ENCODE peak calls at places on chromosomes 2 and 18, in ten cellular contexts. A is fibroblast of pulmonary artery; K is activated naive CD8-positive, alpha-beta T cell treated with anti-CD3 and anti-CD28 coated beads, Interleukin-2, amount 10 ng/mL, durations not matched to agents 7 days and 5 days; N is right cardiac atrium; G is GM12864; V is mucosa of gallbladder; F is T-helper 2 cell; J is GM12865; S is H54; D is adrenal gland. Z is an unnamed sample.
A peak's percentile ranks its signal among the peaks of the same experiment; 100 is the strongest.

GRCh38 chr2:230695551-230695950 is 17.1 kb upstream of the CAB39 start:
- DNase-seq in A (no peak), K (no peak), N (no peak), G (no peak), V (no peak), F (no peak), J (no peak), S (no peak), D (no peak), Z (no peak)

GRCh38 chr18:48902023-48902855 is 48.5 kb downstream of the SMAD7 start:
- DNase-seq in A (peak; percentile 95), K (peak; percentile 23), N (peak; percentile 97), G (no peak), V (peak; percentile 85), F (no peak), J (no peak), S (peak; percentile 76), D (peak; percentile 97), Z (no peak)

GRCh38 chr18:49020129-49020528 is 69.4 kb upstream of the SMAD7 start:
- DNase-seq in A (no peak), K (peak; percentile 35), N (no peak), G (no peak), V (no peak), F (no peak), J (no peak), S (no peak), D (no peak), Z (no peak)

GRCh38 chr2:42819160-42819559 is 26.8 kb upstream of the HAAO start:
- DNase-seq in A (no peak), K (no peak), N (no peak), G (no peak), V (no peak), F (no peak), J (no peak), S (no peak), D (no peak), Z (peak; percentile 39)

GRCh38 chr2:216665240-216665639 is 30.1 kb downstream of the IGFBP5 start:
- DNase-seq in A (peak; percentile 58), K (no peak), N (no peak), G (no peak), V (peak; percentile 64), F (no peak), J (no peak), S (no peak), D (peak; percentile 66), Z (no peak)

GRCh38 chr2:44616616-44617266 is 255.0 kb downstream of the CAMKMT start:
- DNase-seq in A (no peak), K (no peak), N (no peak), G (peak; percentile 30), V (no peak), F (peak; percentile 78), J (peak; percentile 68), S (no peak), D (no peak), Z (no peak)

GRCh38 chr2:20524412-20525040 is 77.7 kb downstream of the RHOB start:
- DNase-seq in A (peak; percentile 51), K (no peak), N (peak; percentile 70), G (peak; percentile 41), V (no peak), F (no peak), J (peak; percentile 83), S (no peak), D (peak; percentile 32), Z (peak; percentile 98)

GRCh38 chr2:189168876-189169499 is 10.6 kb downstream of the COL5A2 start:
- DNase-seq in A (no peak), K (no peak), N (no peak), G (no peak), V (no peak), F (no peak), J (no peak), S (no peak), D (no peak), Z (no peak)

GRCh38 chr2:106137944-106138903 is 55.9 kb downstream of the UXS1 start:
- DNase-seq in A (no peak), K (no peak), N (no peak), G (no peak), V (no peak), F (peak; percentile 53), J (peak; percentile 51), S (no peak), D (no peak), Z (no peak)

GRCh38 chr2:10654069-10654468 is 35.7 kb downstream of the NOL10 start:
- DNase-seq in A (peak; percentile 13), K (no peak), N (no peak), G (peak; percentile 13), V (no peak), F (peak; percentile 92), J (no peak), S (no peak), D (no peak), Z (peak; percentile 26)

GRCh38 chr2:29117636-29118303 is 2.6 kb downstream of the CLIP4 start:
- DNase-seq in A (peak; percentile 67), K (no peak), N (no peak), G (no peak), V (no peak), F (no peak), J (no peak), S (peak; percentile 75), D (no peak), Z (no peak)

GRCh38 chr2:120204945-120205670 is 18.1 kb downstream of the TMEM185B start:
- DNase-seq in A (no peak), K (no peak), N (no peak), G (no peak), V (no peak), F (no peak), J (no peak), S (no peak), D (no peak), Z (no peak)

GRCh38 chr18:58993260-58993659 is 128.6 kb downstream of the ZNF532 start:
- DNase-seq in A (peak; percentile 96), K (no peak), N (no peak), G (no peak), V (no peak), F (no peak), J (no peak), S (no peak), D (no peak), Z (no peak)

GRCh38 chr2:102950547-102950946 is 188.7 kb downstream of the TMEM182 start:
- DNase-seq in A (no peak), K (no peak), N (no peak), G (no peak), V (no peak), F (no peak), J (no peak), S (no peak), D (no peak), Z (peak; percentile 40)

GRCh38 chr18:6256521-6256920 is 158.2 kb downstream of the L3MBTL4 start:
- DNase-seq in A (no peak), K (no peak), N (no peak), G (no peak), V (no peak), F (no peak), J (no peak), S (no peak), D (peak; percentile 50), Z (no peak)

GRCh38 chr2:240570531-240571313 is 2.4 kb downstream of the RNPEPL1 start:
- DNase-seq in A (no peak), K (peak; percentile 29), N (no peak), G (no peak), V (no peak), F (no peak), J (no peak), S (no peak), D (no peak), Z (no peak)

GRCh38 chr18:35456181-35456850 is 41.4 kb downstream of the INO80C start:
- DNase-seq in A (peak; percentile 47), K (no peak), N (no peak), G (no peak), V (no peak), F (no peak), J (no peak), S (no peak), D (peak; percentile 46), Z (no peak)

GRCh38 chr2:157838442-157839161 is 37.5 kb downstream of the ACVR1 start:
- DNase-seq in A (peak; percentile 70), K (no peak), N (peak; percentile 46), G (no peak), V (peak; percentile 77), F (peak; percentile 4), J (no peak), S (peak; percentile 52), D (peak; percentile 61), Z (peak; percentile 76)

GRCh38 chr2:138036522-138036921 is 72.2 kb downstream of the HNMT start:
- DNase-seq in A (no peak), K (no peak), N (no peak), G (no peak), V (no peak), F (no peak), J (no peak), S (no peak), D (no peak), Z (no peak)

GRCh38 chr18:23712445-23712844 is 23.2 kb downstream of the LAMA3 start:
- DNase-seq in A (no peak), K (peak; percentile 59), N (no peak), G (no peak), V (no peak), F (peak; percentile 91), J (no peak), S (no peak), D (no peak), Z (no peak)

GRCh38 chr2:33014268-33014667 is 67.5 kb downstream of the LTBP1 start:
- DNase-seq in A (no peak), K (no peak), N (no peak), G (no peak), V (no peak), F (no peak), J (no peak), S (no peak), D (no peak), Z (no peak)

GRCh38 chr2:170744248-170745002 is 25.8 kb upstream of the ERICH2 start:
- DNase-seq in A (peak; percentile 8), K (no peak), N (no peak), G (no peak), V (no peak), F (no peak), J (no peak), S (no peak), D (peak; percentile 26), Z (peak; percentile 92)

GRCh38 chr2:18378020-18378653 is 182.3 kb downstream of the RDH14 start:
- DNase-seq in A (peak; percentile 64), K (no peak), N (no peak), G (no peak), V (peak; percentile 23), F (peak; percentile 1), J (peak; percentile 37), S (peak; percentile 32), D (peak; percentile 39), Z (peak; percentile 46)

GRCh38 chr2:85174943-85175342 is 41.8 kb downstream of the TCF7L1 start:
- DNase-seq in A (no peak), K (no peak), N (no peak), G (no peak), V (no peak), F (no peak), J (no peak), S (no peak), D (no peak), Z (no peak)

GRCh38 chr18:48780151-48781001 is 170.4 kb downstream of the SMAD7 start:
- DNase-seq in A (peak; percentile 46), K (no peak), N (peak; percentile 75), G (no peak), V (no peak), F (no peak), J (no peak), S (no peak), D (no peak), Z (no peak)

GRCh38 chr2:226354434-226354833 is 445.2 kb downstream of the IRS1 start:
- DNase-seq in A (peak; percentile 55), K (no peak), N (no peak), G (no peak), V (no peak), F (no peak), J (no peak), S (no peak), D (no peak), Z (no peak)

GRCh38 chr18:32460046-32460785 is 10.5 kb downstream of the GAREM1 start:
- DNase-seq in A (no peak), K (no peak), N (no peak), G (no peak), V (no peak), F (no peak), J (no peak), S (no peak), D (no peak), Z (no peak)

GRCh38 chr2:45954233-45954850 is 302.9 kb downstream of the PRKCE start:
- DNase-seq in A (no peak), K (no peak), N (no peak), G (no peak), V (no peak), F (no peak), J (no peak), S (no peak), D (no peak), Z (no peak)